ENCODE peak calls at places on chromosomes 3 and 15, in five cellular contexts. J, Z, C, A and O are unnamed samples.
A peak's percentile ranks its signal among the peaks of the same experiment; 100 is the strongest.

GRCh38 chr3:42535981-42536784 is 33.7 kb downstream of the VIPR1 start:
- DNase-seq in C (no peak), J (peak; percentile 47), A (peak; percentile 21), Z (no peak), O (no peak)

GRCh38 chr15:50884583-50884982 is 23.9 kb upstream of the AP4E1 start:
- DNase-seq in J (no peak), C (no peak), Z (no peak), A (peak; percentile 83), O (no peak)

GRCh38 chr3:42654331-42655201 is 1.1 kb downstream of the ZBTB47 start:
- DNase-seq in A (no peak), J (peak; percentile 59), C (no peak), Z (no peak), O (peak; percentile 52)

GRCh38 chr3:123422457-123422856 is 26.4 kb downstream of the ADCY5 start:
- DNase-seq in C (no peak), Z (no peak), A (no peak), J (no peak), O (no peak)

GRCh38 chr3:63662500-63662899 is 10.0 kb downstream of the SNTN start:
- DNase-seq in J (no peak), C (no peak), Z (no peak), A (no peak), O (no peak)

GRCh38 chr3:42387802-42388651 is 22.4 kb downstream of the LYZL4 start:
- DNase-seq in A (no peak), Z (no peak), J (no peak), C (no peak), O (no peak)

GRCh38 chr3:196666001-196666867 is 26.7 kb downstream of the NRROS start:
- DNase-seq in C (no peak), Z (peak; percentile 69), J (no peak), A (peak; percentile 99), O (no peak)

GRCh38 chr3:165642761-165643432 is 194.3 kb downstream of the BCHE start:
- DNase-seq in A (peak; percentile 92), J (no peak), Z (peak; percentile 44), C (peak; percentile 92), O (peak; percentile 58)

GRCh38 chr15:74795961-74796625 is 14.2 kb downstream of the CSK start:
- DNase-seq in C (no peak), J (no peak), A (no peak), Z (no peak), O (no peak)

GRCh38 chr3:49663831-49664230 is 10.3 kb upstream of the APEH start:
- DNase-seq in C (no peak), J (no peak), Z (no peak), A (no peak), O (no peak)

GRCh38 chr15:58047149-58047548 is 18.4 kb downstream of the ALDH1A2 start:
- DNase-seq in C (no peak), Z (no peak), J (no peak), A (no peak), O (no peak)

GRCh38 chr3:85090495-85090894 is 131.7 kb downstream of the CADM2 start:
- DNase-seq in A (no peak), J (peak; percentile 5), C (no peak), Z (no peak), O (no peak)

GRCh38 chr15:41772720-41773331 is 1.5 kb upstream of the MAPKBP1 start:
- DNase-seq in J (peak; percentile 60), A (peak; percentile 68), Z (peak; percentile 57), C (peak; percentile 38), O (no peak)

GRCh38 chr3:52733256-52733891 is 27.5 kb downstream of the SPCS1 start:
- DNase-seq in J (no peak), A (no peak), Z (no peak), C (no peak), O (no peak)

GRCh38 chr15:99423186-99424130 is 142.3 kb upstream of the MEF2A start:
- DNase-seq in Z (no peak), J (no peak), A (no peak), C (no peak), O (no peak)

DNA sequence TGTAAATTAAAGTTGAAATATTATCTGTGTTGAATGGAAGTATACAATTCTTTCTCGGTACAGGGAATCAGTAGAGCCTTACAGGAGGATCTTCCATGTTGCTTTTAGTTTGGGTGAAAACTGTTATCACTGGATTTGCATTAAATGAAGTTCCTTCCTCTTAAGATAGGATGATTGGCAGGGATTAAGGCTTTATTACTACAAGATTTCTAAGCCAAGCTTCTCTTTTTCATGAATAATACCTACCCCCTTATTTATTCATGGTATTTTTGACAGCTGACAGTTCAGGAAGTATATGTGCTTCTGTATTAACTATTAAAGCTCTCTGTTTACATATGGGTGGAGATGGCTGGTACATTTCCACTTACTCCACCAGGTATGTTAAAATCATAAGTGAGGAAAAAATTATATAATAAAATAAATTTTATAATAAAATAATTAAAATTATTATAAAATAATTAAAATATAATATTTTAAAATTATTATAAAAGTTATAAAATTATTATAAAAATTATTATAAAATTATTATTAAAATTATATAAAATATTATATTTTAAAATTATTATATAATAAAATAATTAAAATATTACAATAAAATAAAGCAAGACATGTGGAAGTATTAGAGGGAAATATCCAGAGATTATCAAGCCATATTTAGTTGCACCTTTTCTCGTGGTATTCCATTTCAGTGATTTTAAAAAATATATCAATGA is 332.9 kb downstream of the ROBO2 start:
- DNase-seq in A (no peak), C (no peak), Z (no peak), J (no peak), O (no peak)
- TF ChIP-seq CTCF in A (no peak), C (no peak), Z (no peak), J (no peak), O (no peak)

GRCh38 chr3:40073310-40074007 is 236.0 kb upstream of the EIF1B start:
- DNase-seq in J (peak; percentile 44), Z (no peak), C (no peak), A (no peak), O (no peak)
- TF ChIP-seq CTCF in J (no peak), Z (no peak), C (peak; percentile 2), A (no peak), O (no peak)

GRCh38 chr15:96888764-96889163 is 558.3 kb downstream of the NR2F2 start:
- DNase-seq in A (no peak), J (no peak), Z (no peak), C (no peak), O (no peak)

GRCh38 chr15:96894669-96895068 is 564.2 kb downstream of the NR2F2 start:
- DNase-seq in Z (no peak), C (no peak), A (no peak), J (no peak), O (no peak)

GRCh38 chr15:96889734-96890480 is 559.4 kb downstream of the NR2F2 start:
- DNase-seq in C (no peak), J (no peak), Z (no peak), A (no peak), O (no peak)

GRCh38 chr15:96896766-96897165 is 566.3 kb downstream of the NR2F2 start:
- DNase-seq in A (no peak), Z (no peak), C (no peak), J (no peak), O (no peak)

DNA sequence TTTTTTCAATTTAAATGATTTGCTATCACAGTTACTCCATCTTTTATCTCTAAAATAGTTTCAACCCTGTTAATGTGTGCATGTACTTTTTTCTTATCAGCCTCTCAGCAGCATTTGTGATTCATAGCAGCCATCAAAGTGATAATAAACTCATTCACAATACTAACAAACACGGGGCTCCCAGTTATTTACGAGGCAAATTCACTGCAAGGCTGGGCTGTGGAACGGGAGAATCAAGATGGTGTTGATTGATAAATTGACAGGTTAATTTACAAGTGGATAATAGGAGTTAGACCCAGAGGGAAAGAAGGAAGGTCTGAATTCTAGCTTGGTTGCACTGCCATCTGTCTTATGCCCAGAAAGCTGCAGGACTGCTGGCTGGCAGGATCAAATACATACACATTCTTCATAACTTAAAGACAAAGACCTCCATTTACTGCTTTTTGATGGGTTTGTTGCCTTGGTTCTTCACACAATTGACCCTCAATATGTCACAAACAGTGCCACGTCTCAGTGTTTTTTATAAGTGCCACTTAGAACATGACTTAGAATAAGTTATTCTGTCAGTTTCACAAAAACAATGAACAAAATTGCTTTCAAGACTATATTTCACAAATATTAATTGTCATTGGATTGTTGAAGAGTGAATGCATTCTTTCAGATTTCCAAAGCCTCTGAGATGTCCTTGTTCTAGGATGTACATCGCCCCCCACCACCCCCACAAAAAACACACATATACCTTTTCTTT is 562.8 kb downstream of the NR2F2 start:
- DNase-seq in Z (no peak), A (peak; percentile 21), J (peak; percentile 20), C (no peak), O (no peak)
- TF ChIP-seq CTCF in Z (no peak), A (no peak), J (peak; percentile 38), C (no peak), O (peak; percentile 14)

DNA sequence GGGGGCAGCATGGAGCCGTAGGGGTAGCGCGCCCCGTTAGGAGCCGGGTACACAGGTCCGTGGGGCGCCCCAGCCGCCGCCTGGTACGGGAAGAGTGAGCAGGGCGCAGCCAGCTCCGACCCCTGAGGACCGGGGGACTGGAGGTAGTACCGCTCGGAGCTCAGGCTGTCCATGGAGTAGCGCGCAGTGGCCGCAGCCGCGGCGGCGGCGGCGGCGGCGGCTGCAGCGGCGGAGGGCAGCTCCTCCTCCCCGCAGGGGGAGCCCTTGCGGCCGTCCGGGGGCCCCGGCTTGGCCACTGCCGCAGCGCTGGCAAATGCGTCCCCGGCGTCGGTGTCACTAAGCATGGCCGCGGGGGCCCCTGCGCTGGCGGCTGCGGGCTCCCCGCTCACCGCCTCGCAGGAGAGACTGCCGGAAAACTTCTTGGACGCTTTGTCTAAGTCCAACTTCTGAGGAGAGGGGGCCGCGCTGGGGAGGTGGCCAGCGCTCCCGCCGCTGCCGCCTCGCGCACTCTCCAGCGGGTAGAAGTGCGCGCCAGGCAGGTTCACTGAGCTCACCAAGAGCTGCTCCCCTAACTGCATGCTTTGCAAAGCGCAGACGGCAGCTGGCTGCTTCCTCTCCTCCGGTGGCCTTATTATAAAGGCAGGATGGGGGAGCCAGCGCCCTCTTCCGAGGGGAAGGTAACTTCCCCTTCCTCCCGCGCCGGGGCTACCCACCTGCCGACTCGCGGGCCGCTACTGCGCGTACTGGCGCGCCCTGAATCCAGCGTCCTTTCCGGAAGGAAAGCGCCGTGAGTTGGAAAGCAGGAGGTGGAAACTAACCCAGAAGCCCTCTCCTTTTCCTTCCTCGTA is at the start of gene EOMES:
- DNase-seq in J (peak; percentile 68), A (peak; percentile 76), Z (no peak), C (no peak), O (peak; percentile 81)
- TF ChIP-seq CTCF in J (peak; percentile 71), A (peak; percentile 33), Z (no peak), C (no peak), O (no peak)

GRCh38 chr3:185199671-185200070 is 46.8 kb upstream of the C3orf70 start:
- DNase-seq in C (no peak), A (no peak), Z (no peak), J (no peak), O (no peak)
- TF ChIP-seq CTCF in C (no peak), A (no peak), Z (no peak), J (no peak), O (no peak)

DNA sequence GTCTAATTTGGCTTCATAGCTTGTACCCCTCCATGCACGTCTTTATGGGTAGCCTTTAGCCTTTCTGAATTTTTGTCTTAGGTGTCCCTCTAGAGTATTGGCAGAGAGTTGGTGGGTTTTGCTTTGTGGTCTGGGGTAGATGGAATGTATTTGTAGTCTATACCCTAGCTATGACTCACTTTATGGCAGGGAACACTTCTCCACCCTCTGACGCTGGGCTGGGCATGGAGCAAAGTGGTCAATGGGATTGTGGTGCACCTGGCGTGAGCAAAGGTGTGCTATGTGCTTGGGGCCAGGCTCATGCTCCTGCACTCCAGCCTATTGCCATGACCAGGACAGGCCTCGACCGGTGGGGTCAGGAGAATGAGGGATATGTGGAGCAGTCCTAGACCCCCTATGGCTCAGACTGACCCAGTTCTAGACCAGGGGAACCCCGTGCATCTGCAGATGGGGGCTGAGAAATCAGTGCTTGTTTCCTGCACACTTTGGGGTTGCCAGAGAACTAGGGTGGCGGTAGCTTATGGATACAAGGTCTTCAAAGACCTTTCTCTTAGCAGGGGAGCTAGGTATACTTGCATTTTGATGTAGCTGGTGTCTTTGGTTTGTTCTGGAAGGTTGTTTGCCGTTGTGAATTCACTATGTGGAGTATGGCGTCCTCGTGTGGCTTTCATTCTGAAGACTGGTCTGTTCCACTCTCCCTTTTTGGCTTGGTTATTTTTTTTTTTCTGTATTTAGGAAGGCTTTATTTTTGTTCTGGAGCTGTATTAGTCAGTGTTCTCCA is 49.4 kb upstream of the RPL32 start:
- DNase-seq in Z (no peak), J (no peak), A (no peak), C (no peak), O (no peak)
- TF ChIP-seq CTCF in Z (no peak), J (no peak), A (no peak), C (no peak), O (no peak)